ENCODE peak calls at places on chromosomes 3 and 15, in six cellular contexts. One of them, this sample, is unnamed.

GRCh38 chr3:116770815-116771450 is 61.4 kb downstream of the TUSC7 start:
- DNase-seq in endodermal cell: peak; percentile 93
- DNase-seq in GM23248: peak; percentile 85
- DNase-seq in neuronal stem cell: peak; percentile 74
- DNase-seq in PC-3: peak; percentile 88
- DNase-seq in K562: peak; percentile 34
- DNase-seq in this sample: peak; percentile 67

GRCh38 chr3:64445318-64446300 is 220.3 kb upstream of the PRICKLE2 start:
- DNase-seq in GM23248: peak; percentile 56
- DNase-seq in endodermal cell: peak; percentile 91
- DNase-seq in neuronal stem cell: peak; percentile 37
- DNase-seq in PC-3: no peak
- DNase-seq in K562: no peak
- DNase-seq in this sample: peak; percentile 34

GRCh38 chr15:89852342-89853005 is 37.8 kb upstream of the ANPEP start:
- DNase-seq in K562: no peak
- DNase-seq in neuronal stem cell: no peak
- DNase-seq in endodermal cell: no peak
- DNase-seq in GM23248: no peak
- DNase-seq in PC-3: peak; percentile 44
- DNase-seq in this sample: peak; percentile 61

GRCh38 chr3:37198996-37199395 is 24.6 kb upstream of the LRRFIP2 start:
- DNase-seq in GM23248: peak; percentile 76
- DNase-seq in PC-3: peak; percentile 29
- DNase-seq in neuronal stem cell: no peak
- DNase-seq in endodermal cell: no peak
- DNase-seq in K562: no peak
- DNase-seq in this sample: no peak

GRCh38 chr3:97613139-97613538 is 151.4 kb upstream of the ARL6 start:
- DNase-seq in K562: no peak
- DNase-seq in endodermal cell: no peak
- DNase-seq in PC-3: no peak
- DNase-seq in GM23248: no peak
- DNase-seq in neuronal stem cell: no peak
- DNase-seq in this sample: no peak

GRCh38 chr3:151226088-151226563 is 23.1 kb upstream of the GPR171 start:
- DNase-seq in GM23248: peak; percentile 88
- DNase-seq in PC-3: peak; percentile 86
- DNase-seq in endodermal cell: no peak
- DNase-seq in K562: no peak
- DNase-seq in neuronal stem cell: no peak
- DNase-seq in this sample: no peak

GRCh38 chr3:28476194-28476593 is 127.6 kb upstream of the AZI2 start:
- DNase-seq in neuronal stem cell: no peak
- DNase-seq in endodermal cell: no peak
- DNase-seq in K562: peak; percentile 19
- DNase-seq in GM23248: peak; percentile 74
- DNase-seq in PC-3: peak; percentile 64
- DNase-seq in this sample: no peak

GRCh38 chr3:192812736-192813383 is 85.5 kb upstream of the FGF12 start:
- DNase-seq in neuronal stem cell: peak; percentile 56
- DNase-seq in PC-3: peak; percentile 84
- DNase-seq in endodermal cell: peak; percentile 67
- DNase-seq in K562: no peak
- DNase-seq in GM23248: peak; percentile 75
- DNase-seq in this sample: peak; percentile 44

GRCh38 chr15:77118787-77119410 is 48.0 kb upstream of the TSPAN3 start:
- DNase-seq in neuronal stem cell: no peak
- DNase-seq in GM23248: peak; percentile 82
- DNase-seq in K562: no peak
- DNase-seq in endodermal cell: no peak
- DNase-seq in PC-3: peak; percentile 68
- DNase-seq in this sample: peak; percentile 49

GRCh38 chr3:159170436-159171003 is 368.7 kb downstream of the MFSD1 start:
- DNase-seq in PC-3: peak; percentile 59
- DNase-seq in endodermal cell: no peak
- DNase-seq in K562: no peak
- DNase-seq in GM23248: peak; percentile 78
- DNase-seq in neuronal stem cell: no peak
- DNase-seq in this sample: no peak

GRCh38 chr3:15300318-15301078 is 31.9 kb downstream of the SH3BP5 start:
- DNase-seq in endodermal cell: no peak
- DNase-seq in K562: no peak
- DNase-seq in GM23248: peak; percentile 93
- DNase-seq in PC-3: peak; percentile 93
- DNase-seq in neuronal stem cell: no peak
- DNase-seq in this sample: no peak

GRCh38 chr3:27073903-27074302 is 295.3 kb downstream of the NEK10 start:
- DNase-seq in K562: no peak
- DNase-seq in GM23248: no peak
- DNase-seq in endodermal cell: no peak
- DNase-seq in PC-3: no peak
- DNase-seq in neuronal stem cell: no peak
- DNase-seq in this sample: no peak

GRCh38 chr3:107218864-107219269 is 158.4 kb upstream of the CCDC54 start:
- DNase-seq in GM23248: no peak
- DNase-seq in PC-3: no peak
- DNase-seq in endodermal cell: no peak
- DNase-seq in K562: no peak
- DNase-seq in neuronal stem cell: no peak
- DNase-seq in this sample: no peak

GRCh38 chr15:63522143-63522531 is 17.7 kb downstream of the USP3 start:
- DNase-seq in neuronal stem cell: no peak
- DNase-seq in GM23248: peak; percentile 50
- DNase-seq in endodermal cell: no peak
- DNase-seq in PC-3: no peak
- DNase-seq in K562: no peak
- DNase-seq in this sample: no peak

GRCh38 chr15:98476559-98476958 is 171.8 kb upstream of the IGF1R start:
- DNase-seq in PC-3: no peak
- DNase-seq in GM23248: no peak
- DNase-seq in K562: no peak
- DNase-seq in endodermal cell: no peak
- DNase-seq in neuronal stem cell: no peak
- DNase-seq in this sample: no peak

GRCh38 chr3:169179193-169180122 is 484.1 kb downstream of the MECOM start:
- DNase-seq in GM23248: no peak
- DNase-seq in neuronal stem cell: no peak
- DNase-seq in PC-3: peak; percentile 42
- DNase-seq in endodermal cell: no peak
- DNase-seq in K562: peak; percentile 8
- DNase-seq in this sample: peak; percentile 32

DNA sequence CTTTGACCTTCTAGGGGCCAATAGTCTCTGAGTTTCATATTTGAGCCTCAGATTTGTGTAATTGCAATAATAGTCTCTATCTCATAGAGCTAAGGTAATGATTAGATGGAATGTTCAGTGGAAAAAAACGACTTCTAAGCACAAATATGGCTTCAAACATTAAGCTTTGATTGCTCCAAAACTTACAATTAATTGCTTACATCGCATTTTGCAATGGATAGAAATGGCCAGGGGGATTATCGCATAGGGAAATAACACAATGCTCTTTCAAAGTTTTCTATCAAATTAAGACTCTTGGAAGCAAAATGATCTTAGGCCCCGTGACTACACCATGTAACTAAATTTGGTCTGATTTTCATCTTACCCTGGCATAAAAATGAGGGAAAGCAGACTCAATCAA is 888.6 kb downstream of the AGBL1 start:
- DNase-seq in GM23248: no peak
- DNase-seq in neuronal stem cell: no peak
- DNase-seq in PC-3: no peak
- DNase-seq in endodermal cell: no peak
- DNase-seq in K562: no peak
- DNase-seq in this sample: no peak
- H3K9ac ChIP-seq in GM23248: no peak overlapping the region
- H3K9ac ChIP-seq in neuronal stem cell: no peak overlapping the region
- H3K9ac ChIP-seq in PC-3: no peak overlapping the region
- H3K9ac ChIP-seq in endodermal cell: no peak overlapping the region
- H3K9ac ChIP-seq in K562: no peak overlapping the region
- H3K9ac ChIP-seq in this sample: no peak overlapping the region

DNA sequence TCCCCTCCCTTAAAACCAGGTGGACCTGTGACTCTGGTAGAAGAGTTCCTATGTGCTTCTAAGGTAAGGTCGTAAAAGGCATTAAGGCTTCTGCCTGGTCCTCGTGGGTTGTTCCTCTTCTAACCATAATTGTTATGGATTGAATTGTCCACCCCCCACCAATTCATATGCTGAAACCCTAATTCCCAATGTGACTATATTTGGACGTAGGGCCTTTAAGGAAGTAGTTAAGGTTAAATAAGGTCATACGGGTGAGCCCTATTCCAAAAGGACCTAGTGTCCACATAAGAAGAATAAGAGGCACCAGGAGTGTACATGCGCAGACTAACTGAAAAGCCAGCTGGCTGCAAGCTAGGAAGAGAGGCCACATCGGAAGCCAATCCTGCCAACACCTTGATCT is 1.9 kb downstream of the ADPGK start:
- DNase-seq in neuronal stem cell: no peak
- DNase-seq in endodermal cell: no peak
- DNase-seq in K562: no peak
- DNase-seq in PC-3: no peak
- DNase-seq in GM23248: no peak
- DNase-seq in this sample: no peak
- H3K4me3 ChIP-seq in neuronal stem cell: no peak overlapping the region
- H3K4me3 ChIP-seq in endodermal cell: peak overlapping the region; percentile 99
- H3K4me3 ChIP-seq in K562: peak overlapping the region; percentile 98
- H3K4me3 ChIP-seq in PC-3: peak overlapping the region; percentile 97
- H3K4me3 ChIP-seq in GM23248: peak overlapping the region; percentile 97
- H3K4me3 ChIP-seq in this sample: no peak overlapping the region

GRCh38 chr3:194741916-194742315 is 56.2 kb downstream of the FAM43A start:
- DNase-seq in endodermal cell: no peak
- DNase-seq in neuronal stem cell: no peak
- DNase-seq in PC-3: no peak
- DNase-seq in K562: no peak
- DNase-seq in GM23248: no peak
- DNase-seq in this sample: no peak
- H3K9ac ChIP-seq in endodermal cell: no peak overlapping the region
- H3K9ac ChIP-seq in neuronal stem cell: no peak overlapping the region
- H3K9ac ChIP-seq in PC-3: no peak overlapping the region
- H3K9ac ChIP-seq in K562: no peak overlapping the region
- H3K9ac ChIP-seq in GM23248: no peak overlapping the region
- H3K9ac ChIP-seq in this sample: no peak overlapping the region

GRCh38 chr3:66377800-66378199 is 123.0 kb downstream of the LRIG1 start:
- DNase-seq in PC-3: no peak
- DNase-seq in endodermal cell: no peak
- DNase-seq in K562: no peak
- DNase-seq in neuronal stem cell: no peak
- DNase-seq in GM23248: no peak
- DNase-seq in this sample: no peak

GRCh38 chr3:66380200-66380932 is 120.5 kb downstream of the LRIG1 start:
- DNase-seq in K562: no peak
- DNase-seq in neuronal stem cell: no peak
- DNase-seq in PC-3: no peak
- DNase-seq in GM23248: no peak
- DNase-seq in endodermal cell: peak; percentile 39
- DNase-seq in this sample: no peak

GRCh38 chr3:66379565-66379964 is 121.3 kb downstream of the LRIG1 start:
- DNase-seq in GM23248: no peak
- DNase-seq in neuronal stem cell: no peak
- DNase-seq in endodermal cell: no peak
- DNase-seq in PC-3: no peak
- DNase-seq in K562: no peak
- DNase-seq in this sample: no peak

GRCh38 chr3:66376568-66376967 is 124.3 kb downstream of the LRIG1 start:
- DNase-seq in endodermal cell: no peak
- DNase-seq in K562: no peak
- DNase-seq in PC-3: peak; percentile 16
- DNase-seq in neuronal stem cell: no peak
- DNase-seq in GM23248: peak; percentile 48
- DNase-seq in this sample: peak; percentile 86

DNA sequence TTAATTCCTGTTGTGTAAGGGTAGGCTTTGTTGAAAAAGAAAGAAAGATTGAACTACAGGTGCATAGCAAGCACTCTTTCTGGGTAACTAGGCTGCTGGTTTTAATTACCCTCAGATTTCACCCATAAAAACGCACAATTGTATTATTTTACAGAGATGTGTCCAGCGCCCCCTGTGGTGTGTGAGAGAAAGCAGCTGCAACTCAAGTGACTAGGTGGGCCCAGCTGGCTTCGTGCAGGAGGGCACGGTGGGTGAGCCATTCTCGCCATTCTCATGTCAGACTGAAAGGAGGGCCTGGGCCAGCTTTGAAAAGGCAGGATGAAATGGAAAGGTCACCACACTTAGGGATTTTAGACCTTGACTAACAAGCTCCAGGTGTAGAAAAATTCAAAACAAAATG is 122.6 kb downstream of the LRIG1 start:
- DNase-seq in neuronal stem cell: peak; percentile 40
- DNase-seq in endodermal cell: peak; percentile 84
- DNase-seq in GM23248: peak; percentile 41
- DNase-seq in K562: peak; percentile 23
- DNase-seq in PC-3: peak; percentile 10
- DNase-seq in this sample: no peak
- H3K4me3 ChIP-seq in neuronal stem cell: no peak overlapping the region
- H3K4me3 ChIP-seq in endodermal cell: no peak overlapping the region
- H3K4me3 ChIP-seq in GM23248: no peak overlapping the region
- H3K4me3 ChIP-seq in K562: no peak overlapping the region
- H3K4me3 ChIP-seq in PC-3: no peak overlapping the region
- H3K4me3 ChIP-seq in this sample: no peak overlapping the region

GRCh38 chr3:30657914-30658313 is 51.5 kb downstream of the TGFBR2 start:
- DNase-seq in GM23248: peak; percentile 50
- DNase-seq in PC-3: no peak
- DNase-seq in endodermal cell: no peak
- DNase-seq in K562: no peak
- DNase-seq in neuronal stem cell: no peak
- DNase-seq in this sample: no peak
- H3K9ac ChIP-seq in GM23248: peak overlapping the region; percentile 58
- H3K9ac ChIP-seq in PC-3: no peak overlapping the region
- H3K9ac ChIP-seq in endodermal cell: no peak overlapping the region
- H3K9ac ChIP-seq in K562: no peak overlapping the region
- H3K9ac ChIP-seq in neuronal stem cell: no peak overlapping the region
- H3K9ac ChIP-seq in this sample: no peak overlapping the region

GRCh38 chr3:24164967-24165366 is 219.9 kb downstream of the NR1D2 start:
- DNase-seq in K562: no peak
- DNase-seq in GM23248: no peak
- DNase-seq in neuronal stem cell: no peak
- DNase-seq in endodermal cell: no peak
- DNase-seq in PC-3: no peak
- DNase-seq in this sample: no peak

GRCh38 chr3:24160424-24160823 is 215.3 kb downstream of the NR1D2 start:
- DNase-seq in endodermal cell: peak; percentile 85
- DNase-seq in neuronal stem cell: peak; percentile 27
- DNase-seq in K562: no peak
- DNase-seq in PC-3: no peak
- DNase-seq in GM23248: peak; percentile 46
- DNase-seq in this sample: no peak

GRCh38 chr3:24158756-24159155 is 213.7 kb downstream of the NR1D2 start:
- DNase-seq in neuronal stem cell: no peak
- DNase-seq in GM23248: no peak
- DNase-seq in endodermal cell: no peak
- DNase-seq in PC-3: no peak
- DNase-seq in K562: no peak
- DNase-seq in this sample: no peak

GRCh38 chr3:24165583-24165982 is 220.5 kb downstream of the NR1D2 start:
- DNase-seq in neuronal stem cell: no peak
- DNase-seq in GM23248: no peak
- DNase-seq in PC-3: peak; percentile 53
- DNase-seq in K562: no peak
- DNase-seq in endodermal cell: no peak
- DNase-seq in this sample: no peak

GRCh38 chr3:24161841-24162240 is 216.8 kb downstream of the NR1D2 start:
- DNase-seq in K562: no peak
- DNase-seq in neuronal stem cell: no peak
- DNase-seq in PC-3: no peak
- DNase-seq in GM23248: peak; percentile 24
- DNase-seq in endodermal cell: no peak
- DNase-seq in this sample: no peak
- H3K4me3 ChIP-seq in K562: no peak overlapping the region
- H3K4me3 ChIP-seq in neuronal stem cell: no peak overlapping the region
- H3K4me3 ChIP-seq in PC-3: no peak overlapping the region
- H3K4me3 ChIP-seq in GM23248: peak overlapping the region; percentile 52
- H3K4me3 ChIP-seq in endodermal cell: no peak overlapping the region
- H3K4me3 ChIP-seq in this sample: no peak overlapping the region

This sample was measured in colonic mucosa.